ENCODE peak calls at places on chromosomes 16 and 17, in four cellular contexts. One of them, this sample, is unnamed.

GRCh38 chr16:87996962-87997880 is 46.0 kb downstream of the BANP start:
- DNase-seq in cardiac muscle cell: no peak
- DNase-seq in endodermal cell: no peak
- DNase-seq in breast epithelium: no peak
- DNase-seq in this sample: no peak

GRCh38 chr17:82439829-82440365 is 10.7 kb downstream of the CYBC1 start:
- DNase-seq in cardiac muscle cell: no peak
- DNase-seq in endodermal cell: peak; percentile 53
- DNase-seq in breast epithelium: no peak
- DNase-seq in this sample: no peak

GRCh38 chr17:81524063-81524864 is 3.9 kb upstream of the FSCN2 start:
- DNase-seq in cardiac muscle cell: no peak
- DNase-seq in endodermal cell: no peak
- DNase-seq in breast epithelium: no peak
- DNase-seq in this sample: no peak

GRCh38 chr16:3961449-3961849 is 80.9 kb upstream of the CREBBP start:
- DNase-seq in cardiac muscle cell: no peak
- DNase-seq in endodermal cell: peak; percentile 68
- DNase-seq in breast epithelium: no peak
- DNase-seq in this sample: no peak

GRCh38 chr16:11613381-11614303 is 26.9 kb upstream of the LITAF start:
- DNase-seq in cardiac muscle cell: no peak
- DNase-seq in endodermal cell: no peak
- DNase-seq in breast epithelium: no peak
- DNase-seq in this sample: peak; percentile 77

GRCh38 chr17:50564916-50565315 is 4.4 kb downstream of the CACNA1G start:
- DNase-seq in cardiac muscle cell: peak; percentile 86
- DNase-seq in endodermal cell: no peak
- DNase-seq in breast epithelium: peak; percentile 56
- DNase-seq in this sample: peak; percentile 36

GRCh38 chr16:80299416-80299815 is 241.4 kb upstream of the DYNLRB2 start:
- DNase-seq in cardiac muscle cell: peak; percentile 4
- DNase-seq in endodermal cell: no peak
- DNase-seq in breast epithelium: no peak
- DNase-seq in this sample: no peak

GRCh38 chr17:66964930-66965800 is 658 bp downstream of the CACNG4 start:
- DNase-seq in cardiac muscle cell: peak; percentile 19
- DNase-seq in endodermal cell: peak; percentile 93
- DNase-seq in breast epithelium: peak; percentile 53
- DNase-seq in this sample: no peak

GRCh38 chr17:14935139-14935538 is 330.0 kb downstream of the PMP22 start:
- DNase-seq in cardiac muscle cell: no peak
- DNase-seq in endodermal cell: no peak
- DNase-seq in breast epithelium: no peak
- DNase-seq in this sample: no peak

GRCh38 chr17:77373298-77374169 is 232.8 kb downstream of the SEC14L1 start:
- DNase-seq in cardiac muscle cell: peak; percentile 51
- DNase-seq in endodermal cell: peak; percentile 90
- DNase-seq in breast epithelium: no peak
- DNase-seq in this sample: no peak

GRCh38 chr17:80284631-80285030 is 24.0 kb downstream of the RNF213 start:
- DNase-seq in cardiac muscle cell: no peak
- DNase-seq in endodermal cell: peak; percentile 87
- DNase-seq in breast epithelium: no peak
- DNase-seq in this sample: no peak

GRCh38 chr17:42178817-42179216 is 2.1 kb downstream of the KCNH4 start:
- DNase-seq in cardiac muscle cell: no peak
- DNase-seq in endodermal cell: no peak
- DNase-seq in breast epithelium: no peak
- DNase-seq in this sample: no peak

GRCh38 chr16:19396555-19397011 is 21.1 kb upstream of the TMC5 start:
- DNase-seq in cardiac muscle cell: no peak
- DNase-seq in endodermal cell: no peak
- DNase-seq in breast epithelium: peak; percentile 74
- DNase-seq in this sample: no peak

GRCh38 chr17:40095356-40095943 is 4.9 kb downstream of the NR1D1 start:
- DNase-seq in cardiac muscle cell: no peak
- DNase-seq in endodermal cell: no peak
- DNase-seq in breast epithelium: peak; percentile 47
- DNase-seq in this sample: no peak

GRCh38 chr17:44828919-44829557 is 1.0 kb downstream of the GJC1 start:
- DNase-seq in cardiac muscle cell: peak; percentile 45
- DNase-seq in endodermal cell: peak; percentile 50
- DNase-seq in breast epithelium: no peak
- DNase-seq in this sample: no peak

GRCh38 chr17:31249742-31250141 is 47.3 kb downstream of the OMG start:
- DNase-seq in cardiac muscle cell: no peak
- DNase-seq in endodermal cell: no peak
- DNase-seq in breast epithelium: no peak
- DNase-seq in this sample: no peak

DNA sequence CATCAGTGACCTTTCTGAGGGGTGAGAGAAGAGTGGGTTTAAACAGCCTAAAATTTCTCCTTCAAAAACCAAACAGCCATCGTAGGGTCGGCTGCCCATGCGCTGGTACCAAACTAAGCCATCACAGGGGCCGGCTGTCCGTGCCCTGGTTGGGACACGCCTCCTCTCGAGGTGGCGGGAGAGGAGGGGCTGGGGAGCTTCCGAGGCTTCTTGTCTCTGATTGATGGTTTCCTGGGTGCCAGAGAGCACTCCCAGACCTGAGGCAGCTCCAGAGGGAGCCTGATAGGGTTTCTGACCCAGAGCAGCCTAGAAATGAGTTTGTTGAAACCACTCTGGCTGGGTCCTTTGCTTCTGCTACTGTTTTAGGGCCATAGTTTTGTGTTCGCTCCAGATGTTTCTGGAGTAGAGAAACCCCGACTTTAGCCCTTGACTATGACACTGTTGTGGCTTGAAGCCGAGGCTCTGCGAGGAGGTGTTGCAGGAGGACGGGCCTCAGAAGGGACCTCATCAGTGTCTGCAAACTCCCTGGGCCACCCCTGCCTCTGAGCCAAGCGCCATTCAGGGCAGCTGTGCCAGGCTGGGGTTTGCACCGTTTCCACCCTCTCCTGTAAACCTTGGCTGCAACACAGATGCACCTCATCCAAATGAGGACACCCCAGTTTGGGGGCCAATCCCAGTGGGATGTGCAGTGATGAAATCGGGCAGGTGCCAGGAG is 6.2 kb downstream of the ZNF276 start:
- DNase-seq in cardiac muscle cell: no peak
- DNase-seq in endodermal cell: peak; percentile 81
- DNase-seq in breast epithelium: no peak
- DNase-seq in this sample: no peak
- H3K4me1 ChIP-seq in cardiac muscle cell: peaks cover 6% of the 10 kb centered on the region
- H3K4me1 ChIP-seq in endodermal cell: peaks cover 5% of the 10 kb centered on the region
- H3K4me1 ChIP-seq in breast epithelium: peaks cover 11% of the 10 kb centered on the region
- H3K4me1 ChIP-seq in this sample: peaks cover 9% of the 10 kb centered on the region

GRCh38 chr16:70745536-70746025 is 55.4 kb downstream of the VAC14 start:
- DNase-seq in cardiac muscle cell: no peak
- DNase-seq in endodermal cell: no peak
- DNase-seq in breast epithelium: no peak
- DNase-seq in this sample: no peak

GRCh38 chr16:70747703-70748631 is 53.0 kb downstream of the VAC14 start:
- DNase-seq in cardiac muscle cell: peak; percentile 29
- DNase-seq in endodermal cell: no peak
- DNase-seq in breast epithelium: peak; percentile 56
- DNase-seq in this sample: no peak

GRCh38 chr16:70746040-70746707 is 54.8 kb downstream of the VAC14 start:
- DNase-seq in cardiac muscle cell: peak; percentile 84
- DNase-seq in endodermal cell: no peak
- DNase-seq in breast epithelium: peak; percentile 80
- DNase-seq in this sample: peak; percentile 76

GRCh38 chr16:70749006-70749678 is 51.8 kb downstream of the VAC14 start:
- DNase-seq in cardiac muscle cell: no peak
- DNase-seq in endodermal cell: no peak
- DNase-seq in breast epithelium: peak; percentile 52
- DNase-seq in this sample: no peak

GRCh38 chr16:70746708-70747424 is 54.1 kb downstream of the VAC14 start:
- DNase-seq in cardiac muscle cell: peak; percentile 91
- DNase-seq in endodermal cell: no peak
- DNase-seq in breast epithelium: peak; percentile 75
- DNase-seq in this sample: peak; percentile 58
- H3K4me3 ChIP-seq in cardiac muscle cell: no peak overlapping the region
- H3K4me3 ChIP-seq in endodermal cell: no peak overlapping the region
- H3K4me3 ChIP-seq in breast epithelium: no peak overlapping the region
- H3K4me3 ChIP-seq in this sample: no peak overlapping the region

GRCh38 chr16:47493358-47494337 is 32.5 kb downstream of the PHKB start:
- DNase-seq in cardiac muscle cell: no peak
- DNase-seq in endodermal cell: no peak
- DNase-seq in breast epithelium: no peak
- DNase-seq in this sample: no peak
- H3K4me1 ChIP-seq in cardiac muscle cell: peaks cover 6% of the 10 kb centered on the region
- H3K4me1 ChIP-seq in endodermal cell: peaks cover 2% of the 10 kb centered on the region
- H3K4me1 ChIP-seq in breast epithelium: no peaks in the 10 kb centered on the region
- H3K4me1 ChIP-seq in this sample: peaks cover 11% of the 10 kb centered on the region

DNA sequence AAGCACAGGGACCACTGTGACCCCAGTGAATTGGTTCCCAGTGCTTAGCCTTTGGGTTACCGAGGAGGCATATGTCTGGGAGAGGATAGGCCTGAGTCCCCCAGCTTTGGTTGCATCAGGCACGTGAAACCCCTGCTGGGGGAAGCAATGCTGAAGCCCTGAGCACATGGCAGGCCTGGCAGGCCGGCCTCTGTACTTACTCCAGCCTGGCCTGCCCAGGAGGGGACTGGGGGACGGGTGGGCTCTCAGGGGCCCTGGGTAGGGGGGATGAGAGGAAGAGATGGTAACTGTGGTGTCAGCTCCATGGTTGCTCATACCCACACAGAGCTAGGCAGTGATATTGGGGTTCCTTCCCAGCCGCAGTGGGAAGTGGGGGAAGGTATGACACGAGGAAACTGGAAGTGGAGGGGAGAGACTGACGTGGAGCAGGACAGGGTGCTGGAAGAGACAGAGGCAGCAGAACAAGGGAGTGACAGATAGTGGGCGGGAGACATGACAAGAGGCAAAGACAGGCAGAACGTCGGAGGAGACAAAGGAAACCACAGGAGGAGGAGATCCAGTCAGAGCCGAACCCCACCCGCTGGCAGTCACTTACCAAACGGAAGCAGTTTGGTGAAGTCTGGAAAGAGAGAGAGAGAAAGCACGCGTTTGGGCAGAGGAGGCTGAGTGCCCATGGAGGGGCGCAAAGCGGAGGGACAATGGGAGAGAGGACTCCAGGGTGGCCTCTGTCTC is 9.1 kb downstream of the TMEM208 start:
- DNase-seq in cardiac muscle cell: no peak
- DNase-seq in endodermal cell: peak; percentile 33
- DNase-seq in breast epithelium: no peak
- DNase-seq in this sample: no peak
- H3K4me3 ChIP-seq in cardiac muscle cell: no peak overlapping the region
- H3K4me3 ChIP-seq in endodermal cell: no peak overlapping the region
- H3K4me3 ChIP-seq in breast epithelium: no peak overlapping the region
- H3K4me3 ChIP-seq in this sample: no peak overlapping the region

GRCh38 chr16:53058441-53058840 is 3.6 kb downstream of the CHD9 start:
- DNase-seq in cardiac muscle cell: no peak
- DNase-seq in endodermal cell: no peak
- DNase-seq in breast epithelium: no peak
- DNase-seq in this sample: no peak

GRCh38 chr16:53058882-53059281 is 4.1 kb downstream of the CHD9 start:
- DNase-seq in cardiac muscle cell: no peak
- DNase-seq in endodermal cell: no peak
- DNase-seq in breast epithelium: no peak
- DNase-seq in this sample: no peak

GRCh38 chr16:53057658-53058057 is 2.9 kb downstream of the CHD9 start:
- DNase-seq in cardiac muscle cell: no peak
- DNase-seq in endodermal cell: no peak
- DNase-seq in breast epithelium: no peak
- DNase-seq in this sample: no peak

GRCh38 chr16:53061256-53061655 is 6.5 kb downstream of the CHD9 start:
- DNase-seq in cardiac muscle cell: no peak
- DNase-seq in endodermal cell: no peak
- DNase-seq in breast epithelium: no peak
- DNase-seq in this sample: no peak

DNA sequence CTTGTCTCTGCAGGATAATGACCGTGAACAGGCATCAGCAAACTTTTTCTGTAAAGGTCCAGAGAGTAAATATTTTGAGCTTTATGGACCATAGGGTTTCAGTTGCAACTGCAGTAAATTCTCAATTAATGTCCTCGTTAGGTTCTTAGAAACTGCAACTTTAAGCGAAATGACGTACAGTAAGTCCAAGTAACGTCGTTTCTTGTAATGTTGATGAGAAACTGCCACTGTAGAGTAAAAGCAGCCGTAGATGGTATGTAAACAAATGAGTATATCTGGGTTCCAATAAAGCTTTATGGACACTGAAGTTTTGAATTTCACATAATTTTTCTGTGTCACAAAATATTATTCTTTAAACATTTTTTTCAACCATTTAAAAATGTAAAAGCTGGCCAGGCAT is 4.9 kb downstream of the CHD9 start:
- DNase-seq in cardiac muscle cell: no peak
- DNase-seq in endodermal cell: no peak
- DNase-seq in breast epithelium: no peak
- DNase-seq in this sample: no peak
- H3K4me1 ChIP-seq in cardiac muscle cell: no peaks in the 10 kb centered on the region
- H3K4me1 ChIP-seq in endodermal cell: no peaks in the 10 kb centered on the region
- H3K4me1 ChIP-seq in breast epithelium: peaks cover 12% of the 10 kb centered on the region
- H3K4me1 ChIP-seq in this sample: peaks cover 5% of the 10 kb centered on the region

DNA sequence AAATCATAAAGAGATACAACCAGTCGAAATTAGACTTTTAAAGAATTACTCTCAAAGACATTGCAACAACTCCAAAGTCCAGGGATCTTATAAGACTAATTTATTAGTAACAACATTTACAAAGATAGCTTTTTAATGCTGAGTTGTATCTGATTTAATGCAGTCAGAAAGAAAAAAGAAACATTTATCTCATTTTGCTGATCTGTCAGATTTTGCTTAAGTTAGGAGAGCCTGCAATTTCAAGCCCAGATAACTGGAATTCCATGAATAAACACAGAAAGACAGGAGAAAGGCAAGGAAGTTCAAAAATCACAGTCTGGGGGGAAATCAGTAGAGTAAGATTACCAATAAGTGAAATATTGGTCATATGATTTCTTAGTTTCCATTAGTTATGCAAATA is 22.9 kb downstream of the SLFN11 start:
- DNase-seq in cardiac muscle cell: no peak
- DNase-seq in endodermal cell: no peak
- DNase-seq in breast epithelium: no peak
- DNase-seq in this sample: no peak
- H3K4me3 ChIP-seq in cardiac muscle cell: no peak overlapping the region
- H3K4me3 ChIP-seq in endodermal cell: no peak overlapping the region
- H3K4me3 ChIP-seq in breast epithelium: no peak overlapping the region
- H3K4me3 ChIP-seq in this sample: no peak overlapping the region

GRCh38 chr17:59435238-59435637 is 103.8 kb downstream of the YPEL2 start:
- DNase-seq in cardiac muscle cell: peak; percentile 82
- DNase-seq in endodermal cell: no peak
- DNase-seq in breast epithelium: no peak
- DNase-seq in this sample: no peak
- H3K4me1 ChIP-seq in cardiac muscle cell: peaks cover 36% of the 10 kb centered on the region
- H3K4me1 ChIP-seq in endodermal cell: peaks cover 21% of the 10 kb centered on the region
- H3K4me1 ChIP-seq in breast epithelium: no peaks in the 10 kb centered on the region
- H3K4me1 ChIP-seq in this sample: peaks cover 11% of the 10 kb centered on the region

This sample was measured in ascending aorta.